ENCODE peak calls at places on chromosomes 3 and 15, in eight cellular contexts. One of them, this sample, is unnamed.

GRCh38 chr3:52054689-52055511 is 1.5 kb downstream of the DUSP7 start:
- DNase-seq in activated T-helper 1 cell treated with anti-CD3 and anti-CD28 coated beads, Interleukin-12 subunit alpha, Interleukin-12 subunit beta, Interleukin-2, Interleukin-4 antibody, amounts not matched to agents 30 ng/mL and 10 ng/mL and 1 ng/mL, durations not matched to agents 14 hours and 24 hours and 36 hours: peak; percentile 11
- DNase-seq in H4: no peak
- DNase-seq in sciatic nerve: no peak
- DNase-seq in GM13976: no peak
- DNase-seq in amniotic stem cell: no peak
- DNase-seq in fibroblast of pulmonary artery: no peak
- DNase-seq in endodermal cell: peak; percentile 80
- DNase-seq in this sample: no peak

GRCh38 chr15:78880828-78881227 is 8.1 kb downstream of the MORF4L1 start:
- DNase-seq in amniotic stem cell: no peak
- DNase-seq in fibroblast of pulmonary artery: no peak
- DNase-seq in activated T-helper 1 cell treated with anti-CD3 and anti-CD28 coated beads, Interleukin-12 subunit alpha, Interleukin-12 subunit beta, Interleukin-2, Interleukin-4 antibody, amounts not matched to agents 30 ng/mL and 10 ng/mL and 1 ng/mL, durations not matched to agents 14 hours and 24 hours and 36 hours: no peak
- DNase-seq in endodermal cell: no peak
- DNase-seq in H4: no peak
- DNase-seq in sciatic nerve: no peak
- DNase-seq in GM13976: no peak
- DNase-seq in this sample: no peak

GRCh38 chr3:113847664-113848461 is 9.3 kb downstream of the GRAMD1C start:
- DNase-seq in endodermal cell: no peak
- DNase-seq in GM13976: no peak
- DNase-seq in amniotic stem cell: no peak
- DNase-seq in sciatic nerve: no peak
- DNase-seq in activated T-helper 1 cell treated with anti-CD3 and anti-CD28 coated beads, Interleukin-12 subunit alpha, Interleukin-12 subunit beta, Interleukin-2, Interleukin-4 antibody, amounts not matched to agents 30 ng/mL and 10 ng/mL and 1 ng/mL, durations not matched to agents 14 hours and 24 hours and 36 hours: no peak
- DNase-seq in H4: no peak
- DNase-seq in fibroblast of pulmonary artery: no peak
- DNase-seq in this sample: no peak

GRCh38 chr3:134366928-134367352 is 7.3 kb downstream of the AMOTL2 start:
- DNase-seq in H4: no peak
- DNase-seq in endodermal cell: peak; percentile 66
- DNase-seq in GM13976: no peak
- DNase-seq in activated T-helper 1 cell treated with anti-CD3 and anti-CD28 coated beads, Interleukin-12 subunit alpha, Interleukin-12 subunit beta, Interleukin-2, Interleukin-4 antibody, amounts not matched to agents 30 ng/mL and 10 ng/mL and 1 ng/mL, durations not matched to agents 14 hours and 24 hours and 36 hours: no peak
- DNase-seq in amniotic stem cell: no peak
- DNase-seq in fibroblast of pulmonary artery: no peak
- DNase-seq in sciatic nerve: peak; percentile 85
- DNase-seq in this sample: no peak

GRCh38 chr15:40739854-40740253 is 15.2 kb downstream of the RMDN3 start:
- DNase-seq in GM13976: no peak
- DNase-seq in fibroblast of pulmonary artery: no peak
- DNase-seq in endodermal cell: peak; percentile 54
- DNase-seq in H4: no peak
- DNase-seq in sciatic nerve: peak; percentile 1
- DNase-seq in amniotic stem cell: no peak
- DNase-seq in activated T-helper 1 cell treated with anti-CD3 and anti-CD28 coated beads, Interleukin-12 subunit alpha, Interleukin-12 subunit beta, Interleukin-2, Interleukin-4 antibody, amounts not matched to agents 30 ng/mL and 10 ng/mL and 1 ng/mL, durations not matched to agents 14 hours and 24 hours and 36 hours: no peak
- DNase-seq in this sample: no peak

GRCh38 chr3:55558316-55558715 is 71.2 kb upstream of the WNT5A start:
- DNase-seq in GM13976: no peak
- DNase-seq in sciatic nerve: no peak
- DNase-seq in endodermal cell: no peak
- DNase-seq in fibroblast of pulmonary artery: no peak
- DNase-seq in activated T-helper 1 cell treated with anti-CD3 and anti-CD28 coated beads, Interleukin-12 subunit alpha, Interleukin-12 subunit beta, Interleukin-2, Interleukin-4 antibody, amounts not matched to agents 30 ng/mL and 10 ng/mL and 1 ng/mL, durations not matched to agents 14 hours and 24 hours and 36 hours: no peak
- DNase-seq in amniotic stem cell: no peak
- DNase-seq in H4: no peak
- DNase-seq in this sample: no peak

GRCh38 chr15:66657062-66658020 is 44.7 kb upstream of the SMAD6 start:
- DNase-seq in sciatic nerve: no peak
- DNase-seq in H4: no peak
- DNase-seq in activated T-helper 1 cell treated with anti-CD3 and anti-CD28 coated beads, Interleukin-12 subunit alpha, Interleukin-12 subunit beta, Interleukin-2, Interleukin-4 antibody, amounts not matched to agents 30 ng/mL and 10 ng/mL and 1 ng/mL, durations not matched to agents 14 hours and 24 hours and 36 hours: no peak
- DNase-seq in amniotic stem cell: no peak
- DNase-seq in endodermal cell: peak; percentile 81
- DNase-seq in fibroblast of pulmonary artery: no peak
- DNase-seq in GM13976: no peak
- DNase-seq in this sample: no peak

GRCh38 chr15:100020181-100020580 is 286.9 kb upstream of the LYSMD4 start:
- DNase-seq in GM13976: no peak
- DNase-seq in sciatic nerve: no peak
- DNase-seq in H4: no peak
- DNase-seq in activated T-helper 1 cell treated with anti-CD3 and anti-CD28 coated beads, Interleukin-12 subunit alpha, Interleukin-12 subunit beta, Interleukin-2, Interleukin-4 antibody, amounts not matched to agents 30 ng/mL and 10 ng/mL and 1 ng/mL, durations not matched to agents 14 hours and 24 hours and 36 hours: no peak
- DNase-seq in fibroblast of pulmonary artery: no peak
- DNase-seq in endodermal cell: peak; percentile 92
- DNase-seq in amniotic stem cell: no peak
- DNase-seq in this sample: no peak

GRCh38 chr3:31106204-31106603 is 211.7 kb upstream of the GADL1 start:
- DNase-seq in GM13976: no peak
- DNase-seq in fibroblast of pulmonary artery: peak; percentile 73
- DNase-seq in H4: no peak
- DNase-seq in endodermal cell: no peak
- DNase-seq in amniotic stem cell: no peak
- DNase-seq in activated T-helper 1 cell treated with anti-CD3 and anti-CD28 coated beads, Interleukin-12 subunit alpha, Interleukin-12 subunit beta, Interleukin-2, Interleukin-4 antibody, amounts not matched to agents 30 ng/mL and 10 ng/mL and 1 ng/mL, durations not matched to agents 14 hours and 24 hours and 36 hours: no peak
- DNase-seq in sciatic nerve: no peak
- DNase-seq in this sample: no peak

GRCh38 chr15:57321973-57322601 is 54.2 kb upstream of the CGNL1 start:
- DNase-seq in amniotic stem cell: no peak
- DNase-seq in sciatic nerve: no peak
- DNase-seq in fibroblast of pulmonary artery: no peak
- DNase-seq in H4: no peak
- DNase-seq in endodermal cell: peak; percentile 83
- DNase-seq in GM13976: no peak
- DNase-seq in activated T-helper 1 cell treated with anti-CD3 and anti-CD28 coated beads, Interleukin-12 subunit alpha, Interleukin-12 subunit beta, Interleukin-2, Interleukin-4 antibody, amounts not matched to agents 30 ng/mL and 10 ng/mL and 1 ng/mL, durations not matched to agents 14 hours and 24 hours and 36 hours: no peak
- DNase-seq in this sample: no peak

GRCh38 chr15:70863450-70864218 is 9.7 kb upstream of the LARP6 start:
- DNase-seq in sciatic nerve: no peak
- DNase-seq in endodermal cell: no peak
- DNase-seq in fibroblast of pulmonary artery: peak; percentile 86
- DNase-seq in GM13976: no peak
- DNase-seq in activated T-helper 1 cell treated with anti-CD3 and anti-CD28 coated beads, Interleukin-12 subunit alpha, Interleukin-12 subunit beta, Interleukin-2, Interleukin-4 antibody, amounts not matched to agents 30 ng/mL and 10 ng/mL and 1 ng/mL, durations not matched to agents 14 hours and 24 hours and 36 hours: no peak
- DNase-seq in amniotic stem cell: peak; percentile 40
- DNase-seq in H4: peak; percentile 66
- DNase-seq in this sample: no peak

GRCh38 chr3:13706451-13706850 is 157.5 kb downstream of the FBLN2 start:
- DNase-seq in activated T-helper 1 cell treated with anti-CD3 and anti-CD28 coated beads, Interleukin-12 subunit alpha, Interleukin-12 subunit beta, Interleukin-2, Interleukin-4 antibody, amounts not matched to agents 30 ng/mL and 10 ng/mL and 1 ng/mL, durations not matched to agents 14 hours and 24 hours and 36 hours: no peak
- DNase-seq in amniotic stem cell: no peak
- DNase-seq in fibroblast of pulmonary artery: no peak
- DNase-seq in endodermal cell: no peak
- DNase-seq in sciatic nerve: peak; percentile 38
- DNase-seq in GM13976: no peak
- DNase-seq in H4: no peak
- DNase-seq in this sample: no peak

GRCh38 chr3:115551091-115551490 is 72.2 kb upstream of the GAP43 start:
- DNase-seq in fibroblast of pulmonary artery: no peak
- DNase-seq in activated T-helper 1 cell treated with anti-CD3 and anti-CD28 coated beads, Interleukin-12 subunit alpha, Interleukin-12 subunit beta, Interleukin-2, Interleukin-4 antibody, amounts not matched to agents 30 ng/mL and 10 ng/mL and 1 ng/mL, durations not matched to agents 14 hours and 24 hours and 36 hours: no peak
- DNase-seq in amniotic stem cell: no peak
- DNase-seq in endodermal cell: no peak
- DNase-seq in GM13976: no peak
- DNase-seq in H4: no peak
- DNase-seq in sciatic nerve: no peak
- DNase-seq in this sample: no peak

GRCh38 chr15:82540055-82540983 is at the start of gene RPS17:
- DNase-seq in activated T-helper 1 cell treated with anti-CD3 and anti-CD28 coated beads, Interleukin-12 subunit alpha, Interleukin-12 subunit beta, Interleukin-2, Interleukin-4 antibody, amounts not matched to agents 30 ng/mL and 10 ng/mL and 1 ng/mL, durations not matched to agents 14 hours and 24 hours and 36 hours: peak; percentile 98
- DNase-seq in fibroblast of pulmonary artery: peak; percentile 96
- DNase-seq in sciatic nerve: peak; percentile 98
- DNase-seq in H4: peak; percentile 87
- DNase-seq in amniotic stem cell: no peak
- DNase-seq in GM13976: peak; percentile 100
- DNase-seq in endodermal cell: peak; percentile 98
- DNase-seq in this sample: peak; percentile 86

GRCh38 chr3:61565569-61565968 is 4.2 kb downstream of the PTPRG start:
- DNase-seq in fibroblast of pulmonary artery: no peak
- DNase-seq in endodermal cell: no peak
- DNase-seq in H4: no peak
- DNase-seq in activated T-helper 1 cell treated with anti-CD3 and anti-CD28 coated beads, Interleukin-12 subunit alpha, Interleukin-12 subunit beta, Interleukin-2, Interleukin-4 antibody, amounts not matched to agents 30 ng/mL and 10 ng/mL and 1 ng/mL, durations not matched to agents 14 hours and 24 hours and 36 hours: no peak
- DNase-seq in sciatic nerve: no peak
- DNase-seq in GM13976: no peak
- DNase-seq in amniotic stem cell: no peak
- DNase-seq in this sample: no peak

GRCh38 chr3:87209115-87209514 is 18.0 kb upstream of the CHMP2B start:
- DNase-seq in activated T-helper 1 cell treated with anti-CD3 and anti-CD28 coated beads, Interleukin-12 subunit alpha, Interleukin-12 subunit beta, Interleukin-2, Interleukin-4 antibody, amounts not matched to agents 30 ng/mL and 10 ng/mL and 1 ng/mL, durations not matched to agents 14 hours and 24 hours and 36 hours: no peak
- DNase-seq in H4: no peak
- DNase-seq in sciatic nerve: no peak
- DNase-seq in endodermal cell: no peak
- DNase-seq in fibroblast of pulmonary artery: no peak
- DNase-seq in amniotic stem cell: no peak
- DNase-seq in GM13976: no peak
- DNase-seq in this sample: no peak

GRCh38 chr3:103963599-103963998 is 1403.1 kb upstream of the ALCAM start:
- DNase-seq in GM13976: no peak
- DNase-seq in fibroblast of pulmonary artery: no peak
- DNase-seq in amniotic stem cell: no peak
- DNase-seq in activated T-helper 1 cell treated with anti-CD3 and anti-CD28 coated beads, Interleukin-12 subunit alpha, Interleukin-12 subunit beta, Interleukin-2, Interleukin-4 antibody, amounts not matched to agents 30 ng/mL and 10 ng/mL and 1 ng/mL, durations not matched to agents 14 hours and 24 hours and 36 hours: no peak
- DNase-seq in sciatic nerve: no peak
- DNase-seq in H4: no peak
- DNase-seq in endodermal cell: peak; percentile 54
- DNase-seq in this sample: no peak